ENCODE peak calls at places on chromosomes 2 and 18, in six cellular contexts. B is mesendoderm; L is SK-N-DZ; X is astrocyte; G is activated CD4-positive, alpha-beta T cell treated with anti-CD3 and anti-CD28 coated beads, Interleukin-2, amount 50 U/mL, for 4 hours; T is CD4-positive, alpha-beta T cell. C is an unnamed sample.

GRCh38 chr2:45860136-45861106 is 208.9 kb downstream of the PRKCE start:
- DNase-seq in B (peak), L (no peak), X (peak), G (no peak), T (peak), C (no peak)

GRCh38 chr2:55169915-55170314 is 62.2 kb downstream of the CLHC1 start:
- DNase-seq in B (no peak), L (no peak), X (no peak), G (no peak), T (no peak), C (no peak)

GRCh38 chr2:226413498-226414130 is 386.0 kb downstream of the IRS1 start:
- DNase-seq in B (no peak), L (no peak), X (no peak), G (no peak), T (no peak), C (no peak)

GRCh38 chr2:246489-247145 is 17.2 kb downstream of the SH3YL1 start:
- DNase-seq in B (peak), L (peak), X (peak), G (no peak), T (peak), C (no peak)

GRCh38 chr2:59892398-59892797 is 661.1 kb downstream of the BCL11A start:
- DNase-seq in B (no peak), L (no peak), X (no peak), G (no peak), T (no peak), C (no peak)

GRCh38 chr2:11941201-11942041 is 195.0 kb downstream of the LPIN1 start:
- DNase-seq in B (no peak), L (no peak), X (no peak), G (no peak), T (no peak), C (no peak)

GRCh38 chr2:205585451-205586045 is 96.8 kb upstream of the NRP2 start:
- DNase-seq in B (no peak), L (peak), X (no peak), G (no peak), T (no peak), C (no peak)

GRCh38 chr2:1751768-1752725 is 7.7 kb upstream of the PXDN start:
- DNase-seq in B (peak), L (no peak), X (no peak), G (no peak), T (no peak), C (no peak)

GRCh38 chr2:239814136-239814916 is 210.8 kb downstream of the NDUFA10 start:
- DNase-seq in B (no peak), L (no peak), X (no peak), G (no peak), T (no peak), C (no peak)

GRCh38 chr2:94994914-94995236 is 30.6 kb upstream of the MAL start:
- DNase-seq in B (no peak), L (no peak), X (no peak), G (no peak), T (no peak), C (no peak)

GRCh38 chr2:156765450-156765849 is 329.3 kb downstream of the GPD2 start:
- DNase-seq in B (no peak), L (no peak), X (no peak), G (no peak), T (no peak), C (no peak)

GRCh38 chr18:68623342-68623741 is 91.6 kb downstream of the TMX3 start:
- DNase-seq in B (peak), L (peak), X (peak), G (no peak), T (no peak), C (no peak)

GRCh38 chr2:176872406-176872805 is 340.2 kb upstream of the HNRNPA3 start:
- DNase-seq in B (peak), L (no peak), X (no peak), G (no peak), T (no peak), C (no peak)

GRCh38 chr2:53230691-53231090 is 536.9 kb upstream of the CHAC2 start:
- DNase-seq in B (no peak), L (no peak), X (no peak), G (no peak), T (no peak), C (no peak)

GRCh38 chr2:187581125-187581896 is 27.1 kb upstream of the TFPI start:
- DNase-seq in B (peak), L (peak), X (peak), G (no peak), T (no peak), C (peak)

GRCh38 chr2:171762879-171763573 is 75.8 kb downstream of the DYNC1I2 start:
- DNase-seq in B (no peak), L (no peak), X (peak), G (no peak), T (no peak), C (no peak)

GRCh38 chr2:43221660-43222471 is 4.5 kb downstream of the ZFP36L2 start:
- DNase-seq in B (peak), L (peak), X (peak), G (no peak), T (peak), C (peak)

GRCh38 chr2:196365923-196366322 is 194.5 kb upstream of the STK17B start:
- DNase-seq in B (no peak), L (no peak), X (no peak), G (no peak), T (no peak), C (no peak)

GRCh38 chr18:62435435-62436031 is 87.3 kb upstream of the ZCCHC2 start:
- DNase-seq in B (no peak), L (no peak), X (no peak), G (no peak), T (no peak), C (no peak)

GRCh38 chr2:102615620-102616436 is 3.5 kb upstream of the SLC9A2 start:
- DNase-seq in B (peak), L (peak), X (peak), G (no peak), T (peak), C (no peak)

GRCh38 chr2:196592912-196593881 is 46.3 kb upstream of the CCDC150 start:
- DNase-seq in B (peak), L (peak), X (peak), G (no peak), T (no peak), C (no peak)

GRCh38 chr2:67670704-67671300 is 273.7 kb downstream of the ETAA1 start:
- DNase-seq in B (no peak), L (no peak), X (no peak), G (no peak), T (no peak), C (no peak)

GRCh38 chr18:7901657-7902056 is 334.5 kb downstream of the PTPRM start:
- DNase-seq in B (no peak), L (no peak), X (no peak), G (no peak), T (no peak), C (no peak)

GRCh38 chr2:190860985-190861721 is 19.5 kb upstream of the GLS start:
- DNase-seq in B (peak), L (no peak), X (peak), G (no peak), T (no peak), C (no peak)

GRCh38 chr2:219687266-219687665 is 59.8 kb downstream of the SLC4A3 start:
- DNase-seq in B (no peak), L (no peak), X (peak), G (no peak), T (no peak), C (no peak)

GRCh38 chr2:23327897-23328296 is 57.1 kb upstream of the KLHL29 start:
- DNase-seq in B (no peak), L (no peak), X (no peak), G (no peak), T (no peak), C (no peak)

GRCh38 chr2:55136138-55136541 is 85.9 kb upstream of the RTN4 start:
- DNase-seq in B (no peak), L (no peak), X (no peak), G (no peak), T (no peak), C (no peak)

GRCh38 chr2:168929031-168929430 is 27.9 kb downstream of the G6PC2 start:
- DNase-seq in B (no peak), L (no peak), X (no peak), G (no peak), T (no peak), C (no peak)

GRCh38 chr2:137951606-137952005 is 12.7 kb upstream of the HNMT start:
- DNase-seq in B (no peak), L (no peak), X (peak), G (no peak), T (no peak), C (no peak)

GRCh38 chr2:48715042-48715899 is 40.3 kb downstream of the LHCGR start:
- DNase-seq in B (no peak), L (no peak), X (peak), G (no peak), T (no peak), C (no peak)

GRCh38 chr18:77118256-77119090 is 14.1 kb downstream of the MBP start:
- DNase-seq in B (no peak), L (no peak), X (no peak), G (no peak), T (no peak), C (no peak)

GRCh38 chr2:19738707-19739106 is 163.1 kb downstream of the TTC32 start:
- DNase-seq in B (no peak), L (no peak), X (no peak), G (no peak), T (no peak), C (no peak)

C was measured in activated T-cell treated with anti-CD3 and anti-CD28 coated beads for 24 hours.